ENCODE peak calls at places on chromosomes 12 and 14, in nine cellular contexts. P is left ventricle myocardium inferior; K is GM04504; I is PC-3; B is fibroblast of the conjunctiva; C is activated CD4-positive, alpha-beta T cell treated with anti-CD3 and anti-CD28 coated beads, Interleukin-2, amount 10 ng/mL, durations not matched to agents 7 days and 5 days; U is heart left ventricle; R is lower leg skin; X is AG10803. W is an unnamed sample.

GRCh38 chr14:91786188-91786587 is 54.3 kb upstream of the CATSPERB start:
- DNase-seq in I (no peak), U (no peak), B (no peak), K (no peak), P (no peak), R (no peak), X (no peak), C (no peak), W (no peak)

GRCh38 chr12:42666671-42667243 is 77.2 kb upstream of the PRICKLE1 start:
- DNase-seq in C (no peak), I (peak; percentile 74), B (no peak), K (no peak), R (no peak), X (no peak), P (no peak), U (no peak), W (no peak)

GRCh38 chr12:124750787-124751471 is 112.7 kb downstream of the SCARB1 start:
- DNase-seq in C (no peak), X (no peak), B (no peak), P (no peak), K (no peak), R (no peak), U (no peak), I (no peak), W (peak; percentile 31)

GRCh38 chr14:77654001-77654431 is 37.6 kb upstream of the SPTLC2 start:
- DNase-seq in K (no peak), X (no peak), U (no peak), C (no peak), I (no peak), B (no peak), P (no peak), R (no peak), W (no peak)

GRCh38 chr14:22597771-22598098 is 365 bp upstream of the ABHD4 start:
- DNase-seq in B (no peak), P (no peak), K (no peak), C (no peak), U (no peak), R (no peak), I (no peak), X (no peak), W (no peak)

GRCh38 chr12:27361372-27361771 is 28.7 kb downstream of the BMAL2 start:
- DNase-seq in B (no peak), X (peak; percentile 41), I (no peak), P (no peak), R (no peak), K (no peak), U (no peak), C (no peak), W (peak; percentile 58)

GRCh38 chr14:44803239-44803905 is 158.4 kb downstream of the KLHL28 start:
- DNase-seq in R (no peak), P (no peak), K (peak; percentile 30), X (peak; percentile 69), I (peak; percentile 77), U (no peak), B (peak; percentile 57), C (no peak), W (peak; percentile 81)

GRCh38 chr12:55823419-55823818 is 5.6 kb downstream of the ORMDL2 start:
- DNase-seq in B (no peak), P (no peak), U (no peak), X (no peak), C (no peak), R (no peak), K (no peak), I (no peak), W (no peak)

GRCh38 chr14:83706555-83706954 is 1823.4 kb upstream of the FLRT2 start:
- DNase-seq in I (no peak), P (no peak), B (no peak), R (no peak), K (peak; percentile 9), X (peak; percentile 0), U (no peak), C (no peak), W (no peak)

GRCh38 chr12:242496-242895 is 20.1 kb downstream of the SLC6A13 start:
- DNase-seq in C (no peak), U (no peak), R (no peak), I (no peak), X (no peak), K (no peak), P (no peak), B (no peak), W (no peak)

GRCh38 chr14:36176524-36176923 is at the start of gene PTCSC3:
- DNase-seq in B (no peak), R (no peak), U (no peak), X (peak; percentile 62), I (no peak), P (no peak), C (no peak), K (no peak), W (no peak)

GRCh38 chr14:106436310-106436905 is 910.0 kb downstream of the TMEM121 start:
- DNase-seq in I (no peak), B (no peak), R (no peak), U (peak; percentile 72), C (peak; percentile 74), X (no peak), P (peak; percentile 19), K (no peak), W (no peak)

GRCh38 chr12:120940799-120941198 is 36.6 kb upstream of the SPPL3 start:
- DNase-seq in I (no peak), U (no peak), P (no peak), C (no peak), R (no peak), X (peak; percentile 54), B (no peak), K (peak; percentile 10), W (no peak)

GRCh38 chr14:52824479-52824878 is 33.1 kb upstream of the GNPNAT1 start:
- DNase-seq in I (no peak), C (no peak), U (no peak), R (no peak), X (no peak), B (no peak), P (no peak), K (no peak), W (peak; percentile 57)

GRCh38 chr12:26425587-26426260 is 230.4 kb downstream of the SSPN start:
- DNase-seq in K (no peak), C (no peak), X (no peak), P (no peak), U (no peak), R (no peak), B (no peak), I (no peak), W (peak; percentile 35)

GRCh38 chr12:128190614-128191013 is 76.4 kb upstream of the TMEM132C start:
- DNase-seq in K (no peak), X (no peak), U (no peak), I (peak; percentile 3), B (no peak), C (no peak), R (no peak), P (no peak), W (no peak)

GRCh38 chr14:22814945-22815713 is at the start of gene SLC7A7:
- DNase-seq in C (no peak), U (no peak), I (no peak), K (no peak), R (no peak), B (no peak), P (no peak), X (peak; percentile 23), W (peak; percentile 22)

GRCh38 chr12:51415931-51416330 is 8.7 kb upstream of the SLC4A8 start:
- DNase-seq in P (no peak), C (no peak), K (no peak), X (no peak), U (no peak), B (no peak), R (no peak), I (peak; percentile 60), W (no peak)

GRCh38 chr14:104677506-104678332 is 11.7 kb upstream of the INF2 start:
- DNase-seq in K (peak; percentile 53), R (peak; percentile 61), X (peak; percentile 77), P (peak; percentile 82), U (peak; percentile 89), C (peak; percentile 64), I (peak; percentile 63), B (peak; percentile 51), W (peak; percentile 83)

GRCh38 chr14:68687746-68688145 is 105.1 kb downstream of the ZFP36L1 start:
- DNase-seq in C (no peak), X (peak; percentile 98), U (no peak), K (peak; percentile 89), B (no peak), R (no peak), I (peak; percentile 96), P (no peak), W (peak; percentile 52)

W was measured in cardiac fibroblast.